ENCODE peak calls at places on chromosomes 3 and 15, in five cellular contexts. H, U, Y, D and E are unnamed samples.

GRCh38 chr15:82849556-82850241 is 40.3 kb downstream of the WHAMM start:
- DNase-seq in H (peak; percentile 81), U (peak; percentile 84), Y (peak; percentile 41), D (peak; percentile 62), E (peak; percentile 87)

GRCh38 chr3:189573004-189573403 is 58.2 kb upstream of the TP63 start:
- DNase-seq in H (no peak), U (no peak), Y (no peak), D (no peak), E (no peak)

GRCh38 chr3:49006591-49007067 is 562 bp upstream of the WDR6 start:
- DNase-seq in H (no peak), U (peak; percentile 57), Y (no peak), D (peak; percentile 69), E (peak; percentile 56)

GRCh38 chr3:149472393-149472792 is 2.1 kb upstream of the TM4SF4 start:
- DNase-seq in H (no peak), U (no peak), Y (no peak), D (no peak), E (no peak)

GRCh38 chr3:129399145-129399894 is 29.1 kb downstream of the EFCAB12 start:
- DNase-seq in H (peak; percentile 72), U (peak; percentile 88), Y (peak; percentile 73), D (peak; percentile 90), E (peak; percentile 91)

GRCh38 chr3:190619353-190619752 is 105.5 kb downstream of the IL1RAP start:
- DNase-seq in H (no peak), U (no peak), Y (no peak), D (no peak), E (no peak)

GRCh38 chr3:23161896-23162570 is 41.1 kb upstream of the UBE2E2 start:
- DNase-seq in H (no peak), U (no peak), Y (no peak), D (no peak), E (no peak)

GRCh38 chr3:4971838-4972237 is 7.4 kb upstream of the BHLHE40 start:
- DNase-seq in H (no peak), U (no peak), Y (no peak), D (no peak), E (no peak)

GRCh38 chr3:18402140-18402834 is 22.9 kb downstream of the SATB1 start:
- DNase-seq in H (no peak), U (no peak), Y (no peak), D (no peak), E (no peak)

GRCh38 chr3:124986153-124987143 is 51.9 kb upstream of the MUC13 start:
- DNase-seq in H (peak; percentile 44), U (no peak), Y (no peak), D (no peak), E (peak; percentile 67)

GRCh38 chr15:61228025-61228901 is 839 bp downstream of the RORA start:
- DNase-seq in H (no peak), U (no peak), Y (no peak), D (peak; percentile 23), E (peak; percentile 31)

GRCh38 chr3:185687479-185687878 is 101.4 kb downstream of the SENP2 start:
- DNase-seq in H (no peak), U (no peak), Y (no peak), D (no peak), E (no peak)

GRCh38 chr15:69014454-69014853 is at the start of gene NOX5:
- DNase-seq in H (no peak), U (no peak), Y (no peak), D (no peak), E (no peak)

GRCh38 chr15:101504866-101505609 is 15.5 kb upstream of the PCSK6 start:
- DNase-seq in H (no peak), U (no peak), Y (no peak), D (no peak), E (no peak)

GRCh38 chr3:51966486-51966885 is 768 bp downstream of the PCBP4 start:
- DNase-seq in H (no peak), U (no peak), Y (no peak), D (no peak), E (no peak)
- H3K27ac ChIP-seq in H (no peak overlapping the region), U (peak overlapping the region; percentile 77), Y (no peak overlapping the region), D (peak overlapping the region; percentile 83), E (no peak overlapping the region)

GRCh38 chr15:70741677-70742293 is 21.6 kb downstream of the UACA start:
- DNase-seq in H (no peak), U (no peak), Y (no peak), D (no peak), E (no peak)
- H3K4me1 ChIP-seq in H (peaks cover 2% of the 10 kb centered on the region), U (peaks cover 18% of the 10 kb centered on the region), Y (no peaks in the 10 kb centered on the region), D (peaks cover 7% of the 10 kb centered on the region), E (peaks cover 23% of the 10 kb centered on the region)

GRCh38 chr15:66862878-66863335 is 160.9 kb downstream of the SMAD6 start:
- DNase-seq in H (peak; percentile 77), U (peak; percentile 79), Y (peak; percentile 71), D (peak; percentile 84), E (peak; percentile 80)
- TF ChIP-seq CTCF in H (peak; percentile 96), U (peak; percentile 82), Y (peak; percentile 73), D (peak; percentile 77), E (peak; percentile 84)

DNA sequence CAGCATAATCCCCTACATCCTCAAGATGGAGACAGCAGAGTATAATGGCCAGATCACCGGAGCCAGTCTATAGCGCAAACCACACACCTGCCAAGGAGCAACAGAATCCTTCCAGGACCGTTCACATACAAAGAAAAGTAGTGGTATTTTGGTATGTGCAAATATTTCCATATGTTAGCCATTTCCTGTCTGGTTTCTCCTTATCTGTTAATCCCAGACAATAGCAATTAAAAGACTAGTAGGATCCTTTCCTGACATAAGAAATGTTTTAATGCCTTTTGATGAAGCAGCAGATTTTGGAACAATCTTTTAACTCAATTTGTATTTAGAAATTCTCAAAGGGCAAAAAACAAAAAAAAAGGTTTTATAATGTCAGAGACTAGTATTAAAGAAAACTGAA is 22.2 kb downstream of the MRPS25 start:
- DNase-seq in H (no peak), U (no peak), Y (no peak), D (no peak), E (no peak)
- H3K27ac ChIP-seq in H (no peak overlapping the region), U (no peak overlapping the region), Y (no peak overlapping the region), D (no peak overlapping the region), E (no peak overlapping the region)

DNA sequence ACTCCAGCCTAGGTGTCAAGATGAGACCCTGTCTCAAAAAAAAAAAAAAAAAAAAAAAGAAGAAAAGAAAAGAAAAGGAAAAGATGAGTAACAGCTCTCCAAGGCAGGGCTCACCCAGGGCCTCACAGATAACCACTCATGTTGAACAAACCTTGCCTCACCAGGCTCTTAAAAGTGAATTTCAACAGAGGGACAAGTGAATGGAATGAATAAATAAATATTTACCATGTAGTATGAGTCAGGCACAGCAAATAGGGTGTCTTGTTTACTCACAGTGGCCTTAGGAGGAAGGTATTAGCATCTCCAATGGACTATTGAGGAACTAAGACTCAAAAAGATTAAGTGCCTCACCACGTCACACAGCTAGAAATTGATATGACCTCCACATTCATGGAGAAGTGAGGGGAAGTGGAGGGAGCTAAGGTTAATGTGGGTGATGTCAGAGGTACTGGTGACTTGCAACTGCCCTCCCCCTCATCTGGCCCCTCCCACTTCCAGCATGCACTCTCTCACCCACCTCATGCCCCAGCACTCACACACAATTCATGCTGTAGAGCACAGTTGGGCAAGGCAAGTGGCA is 255.5 kb downstream of the UACA start:
- DNase-seq in H (no peak), U (no peak), Y (no peak), D (no peak), E (no peak)
- H3K4me1 ChIP-seq in H (peaks cover 21% of the 10 kb centered on the region), U (peaks cover 6% of the 10 kb centered on the region), Y (peaks cover 36% of the 10 kb centered on the region), D (peaks cover 21% of the 10 kb centered on the region), E (peaks cover 23% of the 10 kb centered on the region)

GRCh38 chr3:50806806-50807205 is 132.1 kb downstream of the DOCK3 start:
- DNase-seq in H (peak; percentile 43), U (no peak), Y (no peak), D (no peak), E (no peak)
- TF ChIP-seq CTCF in H (no peak), U (no peak), Y (no peak), D (no peak), E (no peak)